ENCODE peak calls at places on chromosomes 6 and 20, in ten cellular contexts. J, G, U, W, R, F, I, Z, X and K are unnamed samples.

GRCh38 chr6:37365791-37366190 is 12.0 kb downstream of the RNF8 start:
- DNase-seq in J (no peak), G (no peak), U (peak; percentile 52), W (peak; percentile 24), R (peak; percentile 6), F (no peak), I (no peak), Z (no peak), X (no peak), K (no peak)

GRCh38 chr20:32451682-32452461 is 93.7 kb downstream of the ASXL1 start:
- DNase-seq in J (peak; percentile 19), G (no peak), U (no peak), W (no peak), R (no peak), F (no peak), I (no peak), Z (no peak), X (peak; percentile 41), K (no peak)

GRCh38 chr6:90187437-90188049 is 109.1 kb downstream of the BACH2 start:
- DNase-seq in J (no peak), G (no peak), U (no peak), W (peak; percentile 40), R (no peak), F (no peak), I (no peak), Z (no peak), X (no peak), K (no peak)

GRCh38 chr6:27669278-27669797 is 196.4 kb upstream of the ZNF184 start:
- DNase-seq in J (no peak), G (no peak), U (no peak), W (peak; percentile 47), R (no peak), F (no peak), I (no peak), Z (no peak), X (no peak), K (no peak)

GRCh38 chr20:53643031-53643832 is 49.6 kb upstream of the ZNF217 start:
- DNase-seq in J (peak; percentile 67), G (peak; percentile 77), U (peak; percentile 60), W (peak; percentile 84), R (peak; percentile 84), F (no peak), I (no peak), Z (peak; percentile 78), X (no peak), K (no peak)

GRCh38 chr6:121688974-121689373 is 253.5 kb downstream of the GJA1 start:
- DNase-seq in J (no peak), G (no peak), U (no peak), W (no peak), R (no peak), F (no peak), I (no peak), Z (peak; percentile 8), X (no peak), K (no peak)

GRCh38 chr6:163750436-163751031 is 336.0 kb downstream of the QKI start:
- DNase-seq in J (no peak), G (no peak), U (no peak), W (no peak), R (no peak), F (no peak), I (peak; percentile 42), Z (no peak), X (no peak), K (no peak)

GRCh38 chr20:50111120-50111828 is 1.7 kb downstream of the UBE2V1 start:
- DNase-seq in J (peak; percentile 57), G (no peak), U (no peak), W (peak; percentile 85), R (peak; percentile 29), F (no peak), I (no peak), Z (no peak), X (no peak), K (no peak)

GRCh38 chr20:59381658-59382057 is 81.2 kb downstream of the EDN3 start:
- DNase-seq in J (no peak), G (no peak), U (no peak), W (no peak), R (no peak), F (no peak), I (no peak), Z (no peak), X (no peak), K (no peak)

GRCh38 chr20:59377046-59377445 is 76.6 kb downstream of the EDN3 start:
- DNase-seq in J (no peak), G (no peak), U (no peak), W (no peak), R (no peak), F (no peak), I (no peak), Z (no peak), X (no peak), K (no peak)

GRCh38 chr20:59371429-59371828 is 71.0 kb downstream of the EDN3 start:
- DNase-seq in J (no peak), G (no peak), U (no peak), W (no peak), R (no peak), F (no peak), I (no peak), Z (no peak), X (no peak), K (peak; percentile 9)

DNA sequence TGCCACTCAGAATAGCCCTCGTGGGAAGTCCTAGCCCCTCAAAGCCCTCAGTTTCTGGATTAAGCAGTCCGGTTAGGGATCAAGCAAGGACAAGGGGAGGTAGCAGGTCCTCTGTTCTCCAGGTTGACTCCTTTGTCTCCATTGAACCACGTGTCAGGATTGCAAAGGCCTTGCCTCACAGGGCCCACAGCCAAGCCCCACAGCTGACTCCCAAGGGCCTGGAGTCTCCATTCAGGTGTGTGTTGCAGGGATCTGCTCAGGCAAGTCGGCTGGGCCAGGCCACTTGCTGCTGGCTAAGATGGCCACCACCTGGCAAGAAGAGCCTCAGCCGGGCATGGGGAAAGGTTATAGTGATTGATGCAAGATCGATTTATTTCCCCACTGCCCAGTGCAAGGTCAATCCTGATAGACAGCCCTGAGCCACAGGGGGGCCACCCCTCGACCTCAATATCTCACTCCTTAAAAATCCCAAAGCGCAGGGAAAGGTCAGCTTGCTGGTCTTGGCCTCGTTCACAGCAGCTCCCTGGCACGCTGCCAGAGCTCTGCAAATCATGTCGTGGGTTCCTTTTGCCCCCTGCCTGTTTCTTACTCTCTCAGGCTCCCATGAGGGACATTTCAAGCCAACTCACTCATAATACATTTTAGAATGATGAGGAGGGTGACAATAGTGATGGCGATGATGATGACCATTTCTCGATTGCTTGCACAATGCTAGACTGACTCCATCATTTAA is 75.9 kb downstream of the EDN3 start:
- DNase-seq in J (no peak), G (no peak), U (no peak), W (no peak), R (no peak), F (no peak), I (no peak), Z (no peak), X (no peak), K (no peak)
- H3K4me1 ChIP-seq in J (no peaks in the 10 kb centered on the region), G (no peaks in the 10 kb centered on the region), U (no peaks in the 10 kb centered on the region), W (no peaks in the 10 kb centered on the region), R (no peaks in the 10 kb centered on the region), F (no peaks in the 10 kb centered on the region), I (no peaks in the 10 kb centered on the region), Z (no peaks in the 10 kb centered on the region), X (no peaks in the 10 kb centered on the region), K (no peaks in the 10 kb centered on the region)

DNA sequence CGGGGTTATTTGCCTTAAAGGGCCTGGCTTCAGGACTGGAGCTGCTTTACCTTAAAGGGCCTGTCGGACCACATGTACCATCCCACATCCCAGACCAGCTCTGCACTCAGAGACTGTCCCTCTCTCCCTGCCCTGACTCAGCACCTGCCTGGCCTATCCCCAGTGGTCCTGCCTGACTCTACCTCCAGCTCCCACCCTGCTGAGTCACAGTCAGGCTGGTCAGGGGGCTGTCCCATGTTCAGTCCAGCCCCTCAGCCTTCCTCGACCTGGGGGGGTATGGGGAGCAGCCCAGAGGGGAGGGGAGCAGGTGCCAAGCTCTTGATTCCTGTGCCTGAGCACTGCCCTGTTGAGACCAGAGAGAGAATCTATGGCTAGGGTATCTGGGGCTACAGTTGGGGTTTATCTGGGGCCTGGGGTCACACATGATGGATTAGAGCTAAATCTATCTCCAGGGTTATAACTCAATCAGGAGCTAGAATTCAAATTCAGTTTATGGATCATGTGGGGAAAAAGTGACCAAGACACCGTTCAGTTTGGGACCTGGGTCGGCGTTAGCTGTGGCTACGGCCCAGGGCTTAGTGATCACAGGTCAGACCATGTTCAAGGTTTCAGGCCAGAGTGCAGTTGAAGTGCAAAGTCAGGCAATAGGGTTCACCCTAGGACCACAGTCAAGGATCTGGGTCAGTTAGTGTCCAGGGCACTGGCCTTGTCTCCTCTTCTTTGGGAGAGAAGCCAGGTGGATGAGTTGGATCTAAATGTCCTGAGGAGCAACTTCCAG is 9.4 kb upstream of the TRIB3 start:
- DNase-seq in J (no peak), G (no peak), U (no peak), W (no peak), R (no peak), F (no peak), I (no peak), Z (no peak), X (no peak), K (no peak)
- H3K4me1 ChIP-seq in J (peaks cover 14% of the 10 kb centered on the region), G (no peaks in the 10 kb centered on the region), U (peaks cover 19% of the 10 kb centered on the region), W (peaks cover 14% of the 10 kb centered on the region), R (no peaks in the 10 kb centered on the region), F (no peaks in the 10 kb centered on the region), I (peaks cover 28% of the 10 kb centered on the region), Z (peaks cover 25% of the 10 kb centered on the region), X (no peaks in the 10 kb centered on the region), K (peaks cover 27% of the 10 kb centered on the region)

GRCh38 chr6:157533397-157533814 is 152.4 kb downstream of the ZDHHC14 start:
- DNase-seq in J (no peak), G (no peak), U (no peak), W (no peak), R (no peak), F (peak; percentile 68), I (no peak), Z (no peak), X (no peak), K (no peak)
- H3K4me1 ChIP-seq in J (peaks cover 16% of the 10 kb centered on the region), G (peaks cover 24% of the 10 kb centered on the region), U (peaks cover 3% of the 10 kb centered on the region), W (peaks cover 18% of the 10 kb centered on the region), R (peaks cover 17% of the 10 kb centered on the region), F (peaks cover 17% of the 10 kb centered on the region), I (peaks cover 13% of the 10 kb centered on the region), Z (peaks cover 40% of the 10 kb centered on the region), X (no peaks in the 10 kb centered on the region), K (no peaks in the 10 kb centered on the region)

GRCh38 chr6:111588366-111588765 is 17.3 kb downstream of the TRAF3IP2 start:
- DNase-seq in J (no peak), G (no peak), U (peak; percentile 37), W (no peak), R (no peak), F (no peak), I (no peak), Z (no peak), X (no peak), K (no peak)
- H3K4me1 ChIP-seq in J (peaks cover 32% of the 10 kb centered on the region), G (peaks cover 8% of the 10 kb centered on the region), U (peaks cover 39% of the 10 kb centered on the region), W (peaks cover 14% of the 10 kb centered on the region), R (peaks cover 27% of the 10 kb centered on the region), F (peaks cover 1% of the 10 kb centered on the region), I (peaks cover 33% of the 10 kb centered on the region), Z (peaks cover 7% of the 10 kb centered on the region), X (peaks cover 15% of the 10 kb centered on the region), K (peaks cover 13% of the 10 kb centered on the region)

GRCh38 chr20:19934792-19935491 is 82.2 kb upstream of the NAA20 start:
- DNase-seq in J (peak; percentile 66), G (no peak), U (no peak), W (peak; percentile 62), R (peak; percentile 96), F (no peak), I (peak; percentile 51), Z (no peak), X (peak; percentile 76), K (peak; percentile 68)
- H3K4me1 ChIP-seq in J (no peaks in the 10 kb centered on the region), G (peaks cover 5% of the 10 kb centered on the region), U (peaks cover 9% of the 10 kb centered on the region), W (no peaks in the 10 kb centered on the region), R (peaks cover 8% of the 10 kb centered on the region), F (no peaks in the 10 kb centered on the region), I (peaks cover 48% of the 10 kb centered on the region), Z (peaks cover 12% of the 10 kb centered on the region), X (peaks cover 16% of the 10 kb centered on the region), K (peaks cover 40% of the 10 kb centered on the region)